ENCODE peak calls at places on chromosomes 2 and 18, in five cellular contexts. Q is HEK293T, D is SK-N-SH, Y is GM12878, R is K562. U is an unnamed sample.

GRCh38 chr2:135991861-135992260 is 6.4 kb upstream of the DARS1 start:
- DNase-seq in Q (no peak), D (no peak), Y (no peak), R (no peak), U (no peak)

GRCh38 chr2:28419003-28419704 is 26.5 kb downstream of the FOSL2 start:
- DNase-seq in Q (no peak), D (no peak), Y (no peak), R (no peak), U (peak; percentile 37)

GRCh38 chr2:57862727-57863126 is 183.9 kb upstream of the VRK2 start:
- DNase-seq in Q (no peak), D (no peak), Y (no peak), R (no peak), U (no peak)

GRCh38 chr2:127128508-127128907 is 21.6 kb upstream of the BIN1 start:
- DNase-seq in Q (peak; percentile 7), D (peak; percentile 74), Y (peak; percentile 71), R (no peak), U (no peak)

GRCh38 chr2:202064881-202065230 is 8.2 kb upstream of the KIAA2012 start:
- DNase-seq in Q (no peak), D (no peak), Y (no peak), R (no peak), U (no peak)

GRCh38 chr2:10305254-10305635 is 2.5 kb downstream of the HPCAL1 start:
- DNase-seq in Q (no peak), D (no peak), Y (no peak), R (no peak), U (no peak)

GRCh38 chr2:101380376-101380775 is 6.9 kb downstream of the CREG2 start:
- DNase-seq in Q (no peak), D (no peak), Y (no peak), R (no peak), U (no peak)

GRCh38 chr2:186348200-186348599 is 137.9 kb upstream of the ZC3H15 start:
- DNase-seq in Q (no peak), D (no peak), Y (no peak), R (no peak), U (no peak)

GRCh38 chr2:108447947-108448677 is 894 bp upstream of the GCC2 start:
- DNase-seq in Q (peak; percentile 35), D (no peak), Y (no peak), R (no peak), U (peak; percentile 56)

GRCh38 chr2:187874786-187875185 is 320.6 kb upstream of the TFPI start:
- DNase-seq in Q (no peak), D (no peak), Y (no peak), R (no peak), U (no peak)

GRCh38 chr2:53969285-53970094 is 1.3 kb downstream of the PSME4 start:
- DNase-seq in Q (peak; percentile 20), D (peak; percentile 16), Y (no peak), R (peak; percentile 26), U (peak; percentile 95)

GRCh38 chr2:102915128-102915527 is 153.3 kb downstream of the TMEM182 start:
- DNase-seq in Q (no peak), D (no peak), Y (no peak), R (no peak), U (peak; percentile 7)

GRCh38 chr18:63788447-63789096 is 13.4 kb downstream of the SERPINB7 start:
- DNase-seq in Q (no peak), D (no peak), Y (no peak), R (no peak), U (no peak)

GRCh38 chr2:15389326-15389700 is 171.8 kb downstream of the NBAS start:
- DNase-seq in Q (no peak), D (no peak), Y (no peak), R (no peak), U (no peak)

GRCh38 chr2:910698-911097 is 40.0 kb upstream of the SNTG2 start:
- DNase-seq in Q (no peak), D (no peak), Y (no peak), R (no peak), U (no peak)

GRCh38 chr2:40339026-40339425 is 112.9 kb downstream of the SLC8A1 start:
- DNase-seq in Q (no peak), D (no peak), Y (no peak), R (no peak), U (no peak)

GRCh38 chr18:69636529-69637301 is 236.0 kb downstream of the DOK6 start:
- DNase-seq in Q (no peak), D (no peak), Y (no peak), R (no peak), U (peak; percentile 6)

GRCh38 chr2:50786345-50786744 is 245.6 kb downstream of the NRXN1 start:
- DNase-seq in Q (no peak), D (no peak), Y (no peak), R (no peak), U (no peak)

GRCh38 chr2:170716851-170717598 is 1.9 kb downstream of the SP5 start:
- DNase-seq in Q (no peak), D (peak; percentile 90), Y (no peak), R (no peak), U (peak; percentile 69)

GRCh38 chr2:18961991-18962421 is 372.6 kb upstream of the NT5C1B start:
- DNase-seq in Q (no peak), D (no peak), Y (no peak), R (no peak), U (no peak)

GRCh38 chr2:195659114-195659513 is 2.1 kb downstream of the SLC39A10 start:
- DNase-seq in Q (no peak), D (no peak), Y (no peak), R (no peak), U (no peak)

GRCh38 chr2:63780483-63781155 is 61.1 kb upstream of the UGP2 start:
- DNase-seq in Q (no peak), D (no peak), Y (no peak), R (no peak), U (no peak)

GRCh38 chr2:101121174-101121573 is 30.0 kb downstream of the TBC1D8 start:
- DNase-seq in Q (no peak), D (no peak), Y (no peak), R (no peak), U (no peak)

GRCh38 chr2:37653093-37653492 is 18.3 kb downstream of the CDC42EP3 start:
- DNase-seq in Q (no peak), D (no peak), Y (no peak), R (no peak), U (no peak)

GRCh38 chr2:8573942-8574195 is 108.0 kb upstream of the ID2 start:
- DNase-seq in Q (no peak), D (no peak), Y (no peak), R (no peak), U (peak; percentile 62)

GRCh38 chr18:42706618-42707017 is 408.9 kb downstream of the RIT2 start:
- DNase-seq in Q (no peak), D (no peak), Y (no peak), R (no peak), U (no peak)

GRCh38 chr18:28152354-28152753 is 24.6 kb downstream of the CDH2 start:
- DNase-seq in Q (no peak), D (no peak), Y (no peak), R (no peak), U (no peak)

GRCh38 chr2:105737980-105738657 is 6.6 kb upstream of the NCK2 start:
- DNase-seq in Q (no peak), D (no peak), Y (no peak), R (no peak), U (no peak)

GRCh38 chr2:99879481-99879880 is 262.9 kb downstream of the AFF3 start:
- DNase-seq in Q (no peak), D (no peak), Y (no peak), R (no peak), U (no peak)

GRCh38 chr2:99875627-99876026 is 266.8 kb downstream of the AFF3 start:
- DNase-seq in Q (no peak), D (no peak), Y (no peak), R (no peak), U (no peak)

GRCh38 chr2:99876956-99877355 is 265.4 kb downstream of the AFF3 start:
- DNase-seq in Q (no peak), D (no peak), Y (no peak), R (no peak), U (no peak)

GRCh38 chr2:99878951-99879350 is 263.4 kb downstream of the AFF3 start:
- DNase-seq in Q (no peak), D (no peak), Y (no peak), R (no peak), U (no peak)

GRCh38 chr2:99877963-99878362 is 264.4 kb downstream of the AFF3 start:
- DNase-seq in Q (no peak), D (no peak), Y (no peak), R (no peak), U (no peak)
- TF ChIP-seq FOXM1 in Q (no peak), D (no peak), Y (no peak), R (no peak), U (no peak)

GRCh38 chr2:240916571-240917008 is 10.5 kb downstream of the CROCC2 start:
- DNase-seq in Q (no peak), D (peak; percentile 88), Y (no peak), R (peak; percentile 26), U (no peak)
- TF ChIP-seq FOXM1 in Q (no peak), D (no peak), Y (no peak), R (no peak), U (no peak)

GRCh38 chr2:241257419-241258032 is 57.9 kb downstream of the HDLBP start:
- DNase-seq in Q (no peak), D (no peak), Y (no peak), R (no peak), U (no peak)
- TF ChIP-seq FOXM1 in Q (no peak), D (no peak), Y (no peak), R (no peak), U (no peak)

DNA sequence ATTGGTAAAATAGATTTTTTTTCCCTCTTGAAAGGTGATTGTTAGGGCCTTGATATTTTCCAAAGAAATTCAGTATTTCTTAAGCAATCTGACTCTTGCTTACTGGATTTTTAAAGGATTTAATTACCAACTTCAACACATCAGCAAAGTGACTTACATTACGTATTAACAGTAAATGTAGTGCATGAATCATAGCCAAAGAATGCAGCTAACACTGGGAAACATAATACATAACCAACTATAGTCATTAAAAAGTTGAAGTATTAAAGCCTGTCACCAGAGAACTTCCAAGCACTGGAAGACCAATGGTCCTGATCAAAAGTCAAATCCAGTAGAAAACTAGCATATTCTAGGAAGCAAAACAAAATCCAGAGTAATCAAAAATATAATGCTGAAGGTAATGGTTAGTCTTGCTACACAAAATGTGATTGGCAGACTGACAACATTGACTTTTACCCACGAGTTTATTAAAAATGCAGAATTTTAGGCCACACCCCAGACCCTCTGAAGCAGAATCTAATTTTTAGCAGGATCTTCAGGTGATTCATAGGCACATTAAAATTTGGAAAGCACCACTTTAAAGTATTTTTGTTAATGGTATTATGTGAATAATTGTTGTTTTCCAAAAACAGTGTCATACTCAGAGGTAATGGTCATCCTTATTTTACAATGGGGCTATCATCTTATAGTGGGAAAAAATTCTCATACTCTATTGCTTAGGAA is 31.8 kb upstream of the CAVIN2 start:
- DNase-seq in Q (no peak), D (no peak), Y (no peak), R (no peak), U (no peak)
- TF ChIP-seq FOXM1 in Q (no peak), D (no peak), Y (no peak), R (no peak), U (no peak)

GRCh38 chr2:238098854-238099708 is 1.1 kb upstream of the ESPNL start:
- DNase-seq in Q (no peak), D (peak; percentile 43), Y (no peak), R (peak; percentile 33), U (no peak)
- TF ChIP-seq FOXM1 in Q (no peak), D (no peak), Y (no peak), R (no peak), U (no peak)

U was measured in HepG2.